ENCODE peak calls at places on chromosomes 2 and 18, in seven cellular contexts. B, G, U, W, P, A and N are unnamed samples.

GRCh38 chr2:239896075-239896474 is 129.1 kb downstream of the NDUFA10 start:
- DNase-seq in B (no peak), G (no peak), U (no peak), W (no peak), P (no peak), A (no peak), N (no peak)

GRCh38 chr2:100246163-100247145 is 75.8 kb downstream of the LONRF2 start:
- DNase-seq in B (no peak), G (no peak), U (peak; percentile 37), W (no peak), P (no peak), A (no peak), N (no peak)

GRCh38 chr2:128692895-128693519 is 374.3 kb upstream of the HS6ST1 start:
- DNase-seq in B (no peak), G (no peak), U (no peak), W (no peak), P (no peak), A (no peak), N (no peak)

GRCh38 chr2:10166489-10167295 is 44.2 kb downstream of the RRM2 start:
- DNase-seq in B (no peak), G (no peak), U (no peak), W (no peak), P (no peak), A (no peak), N (no peak)

GRCh38 chr2:166158546-166158945 is 30.7 kb upstream of the SCN1A start:
- DNase-seq in B (peak; percentile 62), G (no peak), U (no peak), W (no peak), P (no peak), A (no peak), N (no peak)

GRCh38 chr18:63135101-63135500 is 184.5 kb downstream of the BCL2 start:
- DNase-seq in B (no peak), G (no peak), U (no peak), W (no peak), P (no peak), A (no peak), N (no peak)

GRCh38 chr2:120436885-120437603 is 91.1 kb downstream of the INHBB start:
- DNase-seq in B (peak; percentile 29), G (peak; percentile 56), U (peak; percentile 68), W (peak; percentile 29), P (no peak), A (no peak), N (no peak)

GRCh38 chr18:24941164-24941951 is 410.6 kb downstream of the ZNF521 start:
- DNase-seq in B (no peak), G (no peak), U (no peak), W (no peak), P (no peak), A (no peak), N (no peak)

GRCh38 chr2:121748202-121748601 is 7.2 kb upstream of the TSN start:
- DNase-seq in B (peak; percentile 61), G (peak; percentile 41), U (peak; percentile 63), W (peak; percentile 52), P (no peak), A (no peak), N (no peak)

GRCh38 chr2:222952204-222952603 is 91.4 kb downstream of the ACSL3 start:
- DNase-seq in B (no peak), G (peak; percentile 32), U (no peak), W (no peak), P (no peak), A (no peak), N (no peak)

GRCh38 chr2:218186876-218187649 is 20.3 kb upstream of the CXCR1 start:
- DNase-seq in B (no peak), G (no peak), U (no peak), W (no peak), P (no peak), A (no peak), N (no peak)

GRCh38 chr2:221958224-221958623 is 340.6 kb downstream of the PAX3 start:
- DNase-seq in B (no peak), G (peak; percentile 26), U (peak; percentile 30), W (no peak), P (no peak), A (no peak), N (no peak)

GRCh38 chr2:120914839-120915521 is 179.3 kb downstream of the GLI2 start:
- DNase-seq in B (peak; percentile 95), G (peak; percentile 87), U (no peak), W (peak; percentile 96), P (peak; percentile 86), A (no peak), N (peak; percentile 59)

GRCh38 chr2:73981081-73981968 is 3.4 kb upstream of the TET3 start:
- DNase-seq in B (no peak), G (peak; percentile 19), U (no peak), W (no peak), P (no peak), A (no peak), N (peak; percentile 57)

GRCh38 chr2:54767921-54768320 is 44.5 kb downstream of the EML6 start:
- DNase-seq in B (peak; percentile 33), G (no peak), U (no peak), W (peak; percentile 38), P (no peak), A (no peak), N (no peak)

GRCh38 chr2:32647180-32647651 is 19.4 kb downstream of the TTC27 start:
- DNase-seq in B (peak; percentile 74), G (no peak), U (no peak), W (peak; percentile 94), P (no peak), A (no peak), N (no peak)

GRCh38 chr2:649461-650342 is 27.5 kb downstream of the TMEM18 start:
- DNase-seq in B (no peak), G (no peak), U (no peak), W (no peak), P (no peak), A (no peak), N (no peak)

GRCh38 chr2:162967137-162967536 is 128.6 kb upstream of the KCNH7 start:
- DNase-seq in B (no peak), G (no peak), U (no peak), W (no peak), P (no peak), A (no peak), N (no peak)

DNA sequence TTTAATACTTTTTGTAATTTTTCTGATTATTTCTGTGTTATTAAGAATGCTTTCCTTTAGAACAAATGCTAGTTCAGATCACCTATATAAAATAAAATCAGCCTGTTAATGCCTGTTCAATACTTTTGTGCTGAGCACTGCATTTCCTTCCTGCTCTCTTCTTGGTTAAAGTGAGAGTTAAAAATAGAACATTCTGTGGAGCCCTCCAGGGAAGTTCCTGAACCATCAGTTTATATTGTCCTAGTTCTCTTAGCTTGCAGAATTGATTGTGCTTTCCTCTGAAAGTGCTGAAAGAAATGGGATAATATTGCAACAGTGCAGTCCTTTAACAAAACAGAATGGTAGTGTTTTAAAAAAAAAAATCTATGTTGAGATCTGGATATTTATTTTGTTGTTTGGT is 74.6 kb upstream of the UBXN4 start:
- DNase-seq in B (peak; percentile 15), G (no peak), U (no peak), W (no peak), P (no peak), A (no peak), N (no peak)
- H3K27ac ChIP-seq in B (no peak overlapping the region), G (no peak overlapping the region), U (no peak overlapping the region), W (peak overlapping the region; percentile 48), P (no peak overlapping the region), A (no peak overlapping the region), N (no peak overlapping the region)

GRCh38 chr2:41711736-41712135 is 336.1 kb upstream of the PKDCC start:
- DNase-seq in B (no peak), G (no peak), U (no peak), W (no peak), P (no peak), A (no peak), N (no peak)
- H3K27ac ChIP-seq in B (no peak overlapping the region), G (no peak overlapping the region), U (no peak overlapping the region), W (no peak overlapping the region), P (no peak overlapping the region), A (no peak overlapping the region), N (no peak overlapping the region)

DNA sequence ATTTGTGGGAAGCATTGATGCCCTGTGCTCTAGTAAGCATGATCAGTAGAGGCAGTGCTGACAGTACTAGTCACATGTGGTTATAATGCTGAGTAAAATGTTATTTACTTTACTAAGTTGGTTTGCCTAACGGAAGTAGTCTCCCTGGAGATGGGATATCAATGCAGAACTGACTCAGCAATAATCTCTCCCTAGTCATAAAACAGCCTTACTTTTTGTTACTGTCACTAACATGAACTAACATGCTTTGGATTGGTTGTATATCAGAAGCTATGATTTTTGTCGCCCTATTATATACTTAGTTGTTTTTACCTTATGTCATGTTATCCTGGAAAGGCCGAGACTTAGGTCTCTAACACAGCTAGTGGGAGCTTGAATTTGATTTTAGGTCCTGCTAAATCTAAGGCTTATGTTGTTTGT is 166.6 kb downstream of the MCFD2 start:
- DNase-seq in B (peak; percentile 80), G (no peak), U (no peak), W (peak; percentile 83), P (no peak), A (no peak), N (no peak)
- H3K27ac ChIP-seq in B (peak overlapping the region; percentile 77), G (no peak overlapping the region), U (no peak overlapping the region), W (no peak overlapping the region), P (no peak overlapping the region), A (no peak overlapping the region), N (no peak overlapping the region)

GRCh38 chr2:21890041-21890440 is 766.3 kb downstream of the TDRD15 start:
- DNase-seq in B (no peak), G (no peak), U (no peak), W (no peak), P (no peak), A (no peak), N (no peak)
- H3K27ac ChIP-seq in B (no peak overlapping the region), G (no peak overlapping the region), U (no peak overlapping the region), W (no peak overlapping the region), P (no peak overlapping the region), A (no peak overlapping the region), N (no peak overlapping the region)

DNA sequence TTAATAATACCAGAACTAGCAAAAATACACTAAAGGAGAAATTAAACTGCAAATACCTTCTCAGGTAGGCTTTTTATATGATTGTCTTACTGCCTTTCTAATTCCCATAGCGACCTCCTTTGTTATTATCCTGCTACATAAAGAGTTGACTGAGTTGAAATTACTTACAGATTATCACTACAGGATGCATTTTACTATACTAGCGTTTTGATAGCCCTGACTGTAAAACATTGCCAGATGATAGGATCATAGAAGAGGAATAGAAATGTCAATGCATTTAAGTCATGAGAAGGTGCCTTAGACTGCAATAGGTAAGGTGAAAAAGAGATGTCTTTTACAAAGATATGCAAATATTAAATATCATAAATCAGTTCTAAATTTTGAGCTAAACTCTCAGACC is 639.7 kb downstream of the NRXN1 start:
- DNase-seq in B (no peak), G (no peak), U (no peak), W (no peak), P (no peak), A (no peak), N (no peak)
- H3K27ac ChIP-seq in B (no peak overlapping the region), G (no peak overlapping the region), U (no peak overlapping the region), W (no peak overlapping the region), P (no peak overlapping the region), A (no peak overlapping the region), N (no peak overlapping the region)

DNA sequence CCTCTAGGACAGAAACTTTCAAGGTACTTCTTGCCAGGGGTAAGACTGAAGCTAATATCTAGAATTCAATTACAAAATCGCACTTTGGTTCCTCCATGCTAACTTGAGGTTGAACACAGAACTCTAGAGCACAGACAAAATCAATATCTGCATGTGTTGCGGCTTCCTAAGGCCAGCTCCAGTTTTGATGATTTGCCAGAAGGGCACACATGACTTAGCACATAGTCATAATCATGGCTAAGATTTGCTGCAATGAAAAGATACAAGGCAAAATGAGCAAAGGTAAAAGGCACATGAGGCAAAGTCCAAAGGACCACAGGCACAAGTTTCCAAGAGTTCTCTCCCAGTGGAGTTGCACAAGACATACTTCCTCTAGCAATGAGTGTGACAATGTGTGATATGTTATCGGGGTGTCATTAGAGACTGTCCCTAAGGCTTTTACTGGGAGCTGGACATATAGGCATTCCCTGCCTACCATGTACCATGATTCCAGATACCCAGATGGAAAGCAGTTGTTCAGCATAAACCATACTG is 24.1 kb upstream of the CXXC1 start:
- DNase-seq in B (no peak), G (no peak), U (no peak), W (no peak), P (no peak), A (no peak), N (no peak)
- H3K27ac ChIP-seq in B (no peak overlapping the region), G (no peak overlapping the region), U (no peak overlapping the region), W (no peak overlapping the region), P (no peak overlapping the region), A (no peak overlapping the region), N (no peak overlapping the region)